ENCODE peak calls at places on chromosomes 11 and 22, in ten cellular contexts. G is H9; O is mesendoderm; V is IMR-90; J is CD4-positive, CD25-positive, alpha-beta regulatory T cell; Q is cardiac muscle cell; Z is upper lobe of left lung; A is pancreas; U is HL-60; X is tibial nerve. Y is an unnamed sample. For H3K27me3, the result is how much of the 10 kb centered on the place peaks cover.

GRCh38 chr22:41398921-41399320 is 17.2 kb downstream of the TEF start:
- DNase-seq in X (no peak), J (no peak), U (no peak), V (no peak), Z (no peak), A (no peak), G (no peak), O (no peak), Q (no peak), Y (no peak)

GRCh38 chr22:46631113-46631512 is 10.9 kb downstream of the GRAMD4 start:
- DNase-seq in J (no peak), X (no peak), V (no peak), U (no peak), G (no peak), O (peak), A (no peak), Z (no peak), Q (no peak), Y (no peak)

GRCh38 chr11:45654741-45655283 is 10.6 kb downstream of the CHST1 start:
- DNase-seq in Q (no peak), X (no peak), O (no peak), V (no peak), A (no peak), G (no peak), Z (no peak), U (no peak), J (no peak), Y (no peak)

GRCh38 chr11:94926698-94927237 is 46.6 kb downstream of the CWC15 start:
- DNase-seq in U (no peak), A (peak), Z (peak), G (peak), V (peak), O (peak), X (peak), Q (peak), J (no peak), Y (peak)

GRCh38 chr22:24417901-24418641 is 9.3 kb upstream of the ADORA2A start:
- DNase-seq in V (peak), Q (peak), U (peak), X (no peak), O (no peak), Z (no peak), J (no peak), G (no peak), A (peak), Y (no peak)

GRCh38 chr11:117693344-117693743 is 103.7 kb downstream of the DSCAML1 start:
- DNase-seq in X (no peak), J (no peak), U (no peak), Z (no peak), G (no peak), Q (no peak), O (no peak), V (no peak), A (no peak), Y (no peak)

GRCh38 chr11:132674161-132674560 is 858.1 kb downstream of the OPCML start:
- DNase-seq in G (no peak), V (no peak), J (no peak), O (no peak), A (no peak), Q (no peak), U (no peak), Z (no peak), X (no peak), Y (no peak)

GRCh38 chr22:39204216-39204615 is 40.6 kb downstream of the PDGFB start:
- DNase-seq in Z (no peak), O (no peak), A (no peak), V (no peak), J (no peak), U (no peak), G (peak), Q (no peak), X (no peak), Y (no peak)

GRCh38 chr11:27699242-27699925 is 871 bp downstream of the BDNF start:
- DNase-seq in Z (no peak), J (no peak), Q (peak), G (peak), O (peak), V (peak), U (no peak), A (no peak), X (no peak), Y (no peak)

GRCh38 chr11:32830413-32830738 is 649 bp downstream of the PRRG4 start:
- DNase-seq in G (no peak), A (peak), Q (peak), J (no peak), O (no peak), V (no peak), U (peak), Z (peak), X (no peak), Y (no peak)

GRCh38 chr22:19892249-19892879 is 37.7 kb upstream of the GNB1L start:
- DNase-seq in O (no peak), G (no peak), X (no peak), Z (no peak), A (no peak), Q (peak), U (no peak), J (peak), V (peak), Y (no peak)

GRCh38 chr11:85385561-85385960 is 241.6 kb downstream of the DLG2 start:
- DNase-seq in V (no peak), Z (no peak), X (no peak), G (no peak), J (no peak), Q (no peak), U (no peak), O (no peak), A (no peak), Y (no peak)

GRCh38 chr22:44624689-44625420 is 77.1 kb upstream of the PRR5 start:
- DNase-seq in Z (no peak), U (no peak), G (no peak), X (no peak), V (no peak), J (no peak), O (no peak), Q (no peak), A (no peak), Y (no peak)
- H3K27me3 ChIP-seq in Z (under half), U (under half), G (under half), X (half or more), V (under half), J (under half), O (under half), Q (under half), A (under half), Y (under half)

GRCh38 chr11:124863137-124863825 is 2.0 kb upstream of the ROBO3 start:
- DNase-seq in V (peak), U (no peak), Z (peak), X (no peak), O (peak), Q (peak), A (no peak), J (no peak), G (peak), Y (no peak)

GRCh38 chr11:124863826-124864165 is 1.4 kb upstream of the ROBO3 start:
- DNase-seq in J (no peak), U (no peak), X (no peak), Q (no peak), Z (no peak), A (no peak), V (no peak), O (peak), G (no peak), Y (no peak)

GRCh38 chr11:124859171-124859570 is 6.1 kb upstream of the ROBO3 start:
- DNase-seq in Z (no peak), J (no peak), Q (no peak), X (no peak), A (no peak), G (no peak), O (no peak), V (no peak), U (no peak), Y (no peak)

GRCh38 chr11:124864176-124864891 is 898 bp upstream of the ROBO3 start:
- DNase-seq in Q (no peak), O (no peak), U (no peak), X (no peak), Z (no peak), G (no peak), V (no peak), J (no peak), A (no peak), Y (no peak)

GRCh38 chr11:124861670-124862069 is 3.6 kb upstream of the ROBO3 start:
- DNase-seq in U (no peak), G (no peak), X (no peak), J (no peak), Z (no peak), O (no peak), A (no peak), V (no peak), Q (no peak), Y (no peak)
- H3K27me3 ChIP-seq in U (half or more), G (half or more), X (half or more), J (under half), Z (under half), O (half or more), A (under half), V (half or more), Q (half or more), Y (under half)

DNA sequence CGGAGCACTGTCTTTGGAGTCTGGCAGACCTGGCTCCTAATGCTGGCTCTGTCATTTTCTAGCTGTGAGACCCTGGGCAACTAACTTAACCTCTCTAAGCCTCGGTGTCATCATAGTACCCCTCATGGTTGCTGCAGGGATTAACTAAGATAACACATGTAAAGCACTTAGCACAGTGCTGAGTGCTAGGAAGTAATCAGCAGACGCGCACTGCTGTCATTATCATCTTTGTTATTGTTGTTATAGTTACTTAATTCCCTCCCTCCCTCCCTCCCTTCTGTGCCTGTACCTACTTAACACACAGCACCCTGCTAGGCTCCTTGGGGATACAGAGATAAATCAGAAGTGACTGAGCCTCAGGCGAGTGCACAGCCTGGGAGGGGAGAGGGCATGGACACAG is 104.7 kb upstream of the PITPNB start:
- DNase-seq in V (no peak), Q (no peak), A (no peak), J (no peak), U (no peak), G (no peak), O (peak), Z (no peak), X (no peak), Y (no peak)
- H3K27me3 ChIP-seq in V (under half), Q (under half), A (under half), J (under half), U (under half), G (under half), O (under half), Z (under half), X (under half), Y (under half)

GRCh38 chr11:20155683-20156279 is 4.5 kb downstream of the DBX1 start:
- DNase-seq in Z (no peak), U (no peak), J (no peak), V (no peak), A (no peak), O (peak), Q (no peak), X (no peak), G (peak), Y (no peak)
- H3K27me3 ChIP-seq in Z (under half), U (under half), J (under half), V (half or more), A (under half), O (half or more), Q (half or more), X (half or more), G (half or more), Y (under half)

DNA sequence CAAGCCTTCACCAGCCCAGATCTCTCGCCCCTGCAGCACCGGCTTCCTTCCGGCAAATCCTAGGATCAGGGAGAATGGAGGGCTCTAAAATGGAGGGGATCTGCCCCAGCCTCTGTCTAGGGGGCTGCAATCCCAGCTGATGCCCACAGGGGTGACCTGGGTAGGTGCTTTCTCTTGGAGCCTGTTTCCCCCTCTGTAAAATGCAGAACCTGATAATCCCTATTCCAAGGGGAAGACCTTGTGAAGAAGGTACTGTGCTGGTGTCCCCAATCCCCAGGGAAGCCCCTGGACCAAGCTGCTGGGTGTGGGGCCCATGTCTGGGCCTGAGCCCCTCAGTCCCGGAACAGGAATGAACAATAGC is 2.8 kb downstream of the EMID1 start:
- DNase-seq in A (no peak), Z (no peak), X (no peak), G (no peak), J (no peak), V (no peak), Q (no peak), U (no peak), O (no peak), Y (no peak)
- H3K27me3 ChIP-seq in A (under half), Z (under half), X (under half), G (under half), J (under half), V (under half), Q (under half), U (under half), O (under half), Y (under half)

DNA sequence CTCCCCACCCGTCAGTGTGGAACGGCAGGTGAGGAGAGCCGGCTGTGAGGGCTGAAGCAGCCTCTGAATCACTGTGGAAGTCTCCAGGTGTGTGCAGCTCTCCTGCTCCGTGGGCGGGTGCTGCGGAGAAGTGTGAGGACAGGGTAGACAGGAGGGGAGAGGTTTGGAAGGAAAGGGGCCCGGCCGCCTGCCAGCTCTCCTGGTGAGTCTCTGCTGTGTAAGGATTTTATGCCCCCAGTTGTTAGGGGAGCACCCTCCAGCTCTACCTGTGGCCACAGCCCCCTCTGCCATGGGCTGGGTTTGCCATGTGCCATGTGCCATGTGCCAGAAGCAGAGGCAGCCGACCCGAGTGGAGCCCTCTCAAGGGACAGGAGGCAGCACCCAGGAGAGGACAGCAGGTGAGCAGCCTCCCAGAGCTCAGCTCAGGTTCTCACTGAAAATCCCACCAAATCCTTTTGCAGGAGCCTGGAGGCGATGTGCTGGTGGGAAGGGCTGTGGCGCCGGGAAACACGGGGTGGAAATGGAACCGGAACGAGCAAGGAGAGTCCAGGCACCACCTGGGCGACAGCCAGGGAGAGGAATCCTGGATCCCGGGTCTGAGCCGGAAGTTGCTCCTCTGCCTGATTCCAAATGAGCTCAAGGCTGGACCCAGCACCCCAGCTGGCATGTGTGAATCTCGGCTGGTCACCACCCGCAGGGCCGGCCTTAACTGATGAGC is 804.4 kb downstream of the BRD1 start:
- DNase-seq in Z (no peak), A (no peak), V (no peak), X (no peak), J (no peak), O (no peak), G (no peak), Q (no peak), U (no peak), Y (no peak)
- H3K27me3 ChIP-seq in Z (under half), A (under half), V (under half), X (under half), J (under half), O (under half), G (under half), Q (under half), U (under half), Y (under half)

DNA sequence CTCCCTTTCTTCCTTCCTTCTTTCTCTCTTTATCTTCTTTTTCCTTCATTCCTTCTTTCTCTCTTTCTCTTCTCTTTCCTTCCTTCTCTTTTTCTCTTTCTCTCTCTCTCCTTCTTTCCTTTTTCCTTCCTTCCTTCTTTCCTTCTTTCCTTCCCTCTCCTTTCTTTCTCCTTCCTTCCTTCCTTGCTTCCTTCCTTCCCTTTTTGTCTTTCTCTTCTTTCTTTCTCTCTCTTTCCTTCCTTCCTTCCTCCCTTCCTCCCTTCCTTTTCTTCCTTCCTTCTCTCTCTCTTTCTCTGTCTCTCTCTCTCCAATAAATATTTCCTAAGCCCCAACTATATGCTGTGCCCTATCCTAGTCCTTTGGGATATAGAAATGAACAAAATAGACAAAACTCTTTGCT is 60.5 kb downstream of the CACNG2 start:
- DNase-seq in Z (no peak), U (no peak), G (no peak), X (no peak), V (no peak), Q (no peak), O (no peak), A (no peak), J (no peak), Y (no peak)
- H3K27me3 ChIP-seq in Z (under half), U (under half), G (under half), X (under half), V (under half), Q (under half), O (under half), A (under half), J (under half), Y (under half)

GRCh38 chr11:76281558-76281906 is 75.2 kb upstream of the WNT11 start:
- DNase-seq in Q (no peak), Z (no peak), A (no peak), O (no peak), X (no peak), G (no peak), V (no peak), U (no peak), J (no peak), Y (no peak)
- H3K27me3 ChIP-seq in Q (under half), Z (under half), A (under half), O (under half), X (under half), G (under half), V (half or more), U (under half), J (under half), Y (under half)